ENCODE peak calls at places on chromosomes 3 and 15, in six cellular contexts. One of them, this sample, is unnamed.

GRCh38 chr3:16326724-16327349 is 61.8 kb downstream of the OXNAD1 start:
- DNase-seq in foreskin keratinocyte: no peak
- DNase-seq in heart left ventricle: no peak
- DNase-seq in BJ: no peak
- DNase-seq in psoas muscle: no peak
- DNase-seq in RWPE1: no peak
- DNase-seq in this sample: no peak

GRCh38 chr3:108100906-108101305 is 10.1 kb upstream of the CD47 start:
- DNase-seq in psoas muscle: no peak
- DNase-seq in BJ: no peak
- DNase-seq in foreskin keratinocyte: no peak
- DNase-seq in RWPE1: no peak
- DNase-seq in heart left ventricle: no peak
- DNase-seq in this sample: peak

GRCh38 chr3:100993309-100993708 is at the start of gene ABI3BP:
- DNase-seq in BJ: peak
- DNase-seq in RWPE1: peak
- DNase-seq in heart left ventricle: peak
- DNase-seq in foreskin keratinocyte: peak
- DNase-seq in psoas muscle: peak
- DNase-seq in this sample: peak

GRCh38 chr3:46208167-46208704 is at the start of gene CCR1:
- DNase-seq in foreskin keratinocyte: no peak
- DNase-seq in heart left ventricle: peak
- DNase-seq in BJ: no peak
- DNase-seq in psoas muscle: peak
- DNase-seq in RWPE1: no peak
- DNase-seq in this sample: peak

GRCh38 chr15:25903024-25903581 is 40.0 kb upstream of the ATP10A start:
- DNase-seq in heart left ventricle: no peak
- DNase-seq in RWPE1: no peak
- DNase-seq in foreskin keratinocyte: no peak
- DNase-seq in psoas muscle: peak
- DNase-seq in BJ: no peak
- DNase-seq in this sample: no peak

GRCh38 chr3:31550452-31551251 is 17.9 kb downstream of the STT3B start:
- DNase-seq in foreskin keratinocyte: no peak
- DNase-seq in BJ: no peak
- DNase-seq in RWPE1: no peak
- DNase-seq in heart left ventricle: no peak
- DNase-seq in psoas muscle: no peak
- DNase-seq in this sample: peak

GRCh38 chr3:171116365-171116764 is 89.8 kb upstream of the SLC2A2 start:
- DNase-seq in RWPE1: peak
- DNase-seq in foreskin keratinocyte: peak
- DNase-seq in psoas muscle: no peak
- DNase-seq in heart left ventricle: no peak
- DNase-seq in BJ: no peak
- DNase-seq in this sample: no peak

GRCh38 chr3:141402476-141403171 is 34.3 kb downstream of the ZBTB38 start:
- DNase-seq in BJ: no peak
- DNase-seq in heart left ventricle: peak
- DNase-seq in foreskin keratinocyte: no peak
- DNase-seq in psoas muscle: peak
- DNase-seq in RWPE1: peak
- DNase-seq in this sample: peak

GRCh38 chr3:144200004-144200403 is 228.4 kb downstream of the DIPK2A start:
- DNase-seq in BJ: no peak
- DNase-seq in RWPE1: no peak
- DNase-seq in foreskin keratinocyte: no peak
- DNase-seq in psoas muscle: no peak
- DNase-seq in heart left ventricle: no peak
- DNase-seq in this sample: no peak

GRCh38 chr15:63189955-63190691 is 717 bp downstream of the RAB8B start:
- DNase-seq in heart left ventricle: no peak
- DNase-seq in RWPE1: no peak
- DNase-seq in foreskin keratinocyte: no peak
- DNase-seq in psoas muscle: no peak
- DNase-seq in BJ: no peak
- DNase-seq in this sample: no peak

GRCh38 chr15:89794627-89795241 is 18.6 kb downstream of the MESP2 start:
- DNase-seq in heart left ventricle: no peak
- DNase-seq in foreskin keratinocyte: no peak
- DNase-seq in RWPE1: no peak
- DNase-seq in BJ: no peak
- DNase-seq in psoas muscle: no peak
- DNase-seq in this sample: no peak

GRCh38 chr15:70775160-70775559 is 11.8 kb upstream of the UACA start:
- DNase-seq in foreskin keratinocyte: no peak
- DNase-seq in RWPE1: peak
- DNase-seq in BJ: peak
- DNase-seq in heart left ventricle: no peak
- DNase-seq in psoas muscle: no peak
- DNase-seq in this sample: no peak

GRCh38 chr3:46076606-46077005 is 49.3 kb upstream of the XCR1 start:
- DNase-seq in foreskin keratinocyte: no peak
- DNase-seq in heart left ventricle: no peak
- DNase-seq in RWPE1: no peak
- DNase-seq in BJ: no peak
- DNase-seq in psoas muscle: no peak
- DNase-seq in this sample: no peak

GRCh38 chr15:53114960-53115359 is 324.8 kb upstream of the ONECUT1 start:
- DNase-seq in foreskin keratinocyte: no peak
- DNase-seq in RWPE1: no peak
- DNase-seq in psoas muscle: no peak
- DNase-seq in heart left ventricle: no peak
- DNase-seq in BJ: no peak
- DNase-seq in this sample: no peak

GRCh38 chr3:180036678-180037455 is at the start of gene PEX5L:
- DNase-seq in psoas muscle: peak
- DNase-seq in heart left ventricle: peak
- DNase-seq in RWPE1: peak
- DNase-seq in foreskin keratinocyte: no peak
- DNase-seq in BJ: no peak
- DNase-seq in this sample: no peak

GRCh38 chr15:92336588-92336987 is 57.1 kb upstream of the ST8SIA2 start:
- DNase-seq in psoas muscle: no peak
- DNase-seq in foreskin keratinocyte: no peak
- DNase-seq in BJ: no peak
- DNase-seq in RWPE1: no peak
- DNase-seq in heart left ventricle: peak
- DNase-seq in this sample: no peak

GRCh38 chr3:139302084-139302800 is 41.6 kb upstream of the MRPS22 start:
- DNase-seq in foreskin keratinocyte: peak
- DNase-seq in RWPE1: peak
- DNase-seq in psoas muscle: peak
- DNase-seq in BJ: peak
- DNase-seq in heart left ventricle: peak
- DNase-seq in this sample: peak

DNA sequence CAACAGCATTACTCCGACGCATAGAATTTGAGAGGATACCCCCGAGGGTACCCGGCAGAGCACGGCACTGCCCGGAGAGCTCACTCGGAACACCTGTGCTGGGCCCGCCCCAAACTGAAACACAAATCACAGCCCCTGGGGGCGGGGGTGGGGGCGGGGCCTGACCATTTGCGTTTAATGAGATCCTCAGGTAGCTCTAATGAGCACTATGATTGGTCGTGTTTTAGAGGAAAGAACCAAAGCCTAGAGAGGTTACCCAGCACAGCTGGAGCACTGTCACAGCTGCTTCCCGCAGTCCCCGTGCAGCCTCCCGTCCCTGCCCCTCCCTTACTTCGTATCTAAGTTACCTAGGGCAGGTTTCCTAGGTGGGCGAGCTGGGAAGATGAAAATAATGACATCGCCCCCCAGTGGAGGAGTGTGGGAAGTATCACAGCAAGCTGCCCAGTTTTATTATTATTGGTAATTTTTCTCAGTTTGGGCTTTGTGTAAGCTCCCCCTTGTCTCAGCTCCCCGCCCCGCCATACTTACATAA is 187.1 kb downstream of the PDE8A start:
- DNase-seq in heart left ventricle: no peak
- DNase-seq in psoas muscle: no peak
- DNase-seq in foreskin keratinocyte: peak
- DNase-seq in RWPE1: peak
- DNase-seq in BJ: no peak
- DNase-seq in this sample: peak
- TF ChIP-seq CTCF in heart left ventricle: peak
- TF ChIP-seq CTCF in psoas muscle: peak
- TF ChIP-seq CTCF in foreskin keratinocyte: peak
- TF ChIP-seq CTCF in RWPE1: peak
- TF ChIP-seq CTCF in BJ: peak
- TF ChIP-seq CTCF in this sample: peak

GRCh38 chr3:113533534-113533892 is 1.2 kb downstream of the SIDT1 start:
- DNase-seq in RWPE1: no peak
- DNase-seq in heart left ventricle: no peak
- DNase-seq in BJ: no peak
- DNase-seq in foreskin keratinocyte: no peak
- DNase-seq in psoas muscle: no peak
- DNase-seq in this sample: no peak

GRCh38 chr3:113537155-113537554 is 4.8 kb downstream of the SIDT1 start:
- DNase-seq in psoas muscle: no peak
- DNase-seq in foreskin keratinocyte: no peak
- DNase-seq in BJ: no peak
- DNase-seq in RWPE1: no peak
- DNase-seq in heart left ventricle: no peak
- DNase-seq in this sample: no peak

GRCh38 chr3:113536627-113537101 is 4.3 kb downstream of the SIDT1 start:
- DNase-seq in psoas muscle: no peak
- DNase-seq in foreskin keratinocyte: peak
- DNase-seq in RWPE1: peak
- DNase-seq in heart left ventricle: no peak
- DNase-seq in BJ: no peak
- DNase-seq in this sample: peak

GRCh38 chr3:113534365-113534764 is 2.0 kb downstream of the SIDT1 start:
- DNase-seq in RWPE1: no peak
- DNase-seq in BJ: no peak
- DNase-seq in foreskin keratinocyte: no peak
- DNase-seq in psoas muscle: no peak
- DNase-seq in heart left ventricle: no peak
- DNase-seq in this sample: no peak

GRCh38 chr3:113535898-113536297 is 3.5 kb downstream of the SIDT1 start:
- DNase-seq in psoas muscle: no peak
- DNase-seq in RWPE1: no peak
- DNase-seq in BJ: no peak
- DNase-seq in heart left ventricle: no peak
- DNase-seq in foreskin keratinocyte: no peak
- DNase-seq in this sample: no peak
- TF ChIP-seq CTCF in psoas muscle: peak
- TF ChIP-seq CTCF in RWPE1: no peak
- TF ChIP-seq CTCF in BJ: peak
- TF ChIP-seq CTCF in heart left ventricle: no peak
- TF ChIP-seq CTCF in foreskin keratinocyte: peak
- TF ChIP-seq CTCF in this sample: no peak

GRCh38 chr15:64895285-64896065 is 16.2 kb upstream of the ANKDD1A start:
- DNase-seq in foreskin keratinocyte: no peak
- DNase-seq in psoas muscle: no peak
- DNase-seq in heart left ventricle: peak
- DNase-seq in BJ: no peak
- DNase-seq in RWPE1: no peak
- DNase-seq in this sample: no peak
- TF ChIP-seq CTCF in foreskin keratinocyte: peak
- TF ChIP-seq CTCF in psoas muscle: no peak
- TF ChIP-seq CTCF in heart left ventricle: no peak
- TF ChIP-seq CTCF in BJ: no peak
- TF ChIP-seq CTCF in RWPE1: no peak
- TF ChIP-seq CTCF in this sample: no peak

DNA sequence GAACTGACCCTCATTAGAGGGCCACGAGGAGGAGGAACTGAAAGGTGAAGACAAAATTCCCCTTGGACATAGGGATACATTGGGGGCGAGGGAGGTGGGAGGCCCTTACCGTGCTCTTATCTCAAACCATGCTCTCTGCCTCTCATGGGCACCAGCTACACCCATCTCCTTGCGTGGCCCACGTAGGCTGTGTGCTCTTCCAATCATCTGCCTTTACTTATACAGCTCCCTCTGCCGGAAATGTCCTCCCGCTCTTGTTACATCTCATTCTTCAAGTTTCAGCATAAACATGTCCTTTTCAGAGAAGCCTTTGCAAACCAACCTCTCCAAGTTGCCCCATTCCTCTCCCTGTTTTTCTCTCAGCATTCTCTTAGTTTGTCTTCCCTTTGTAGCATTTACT is 307.8 kb upstream of the PROK2 start:
- DNase-seq in heart left ventricle: no peak
- DNase-seq in BJ: no peak
- DNase-seq in RWPE1: no peak
- DNase-seq in psoas muscle: no peak
- DNase-seq in foreskin keratinocyte: no peak
- DNase-seq in this sample: no peak
- TF ChIP-seq CTCF in heart left ventricle: no peak
- TF ChIP-seq CTCF in BJ: no peak
- TF ChIP-seq CTCF in RWPE1: no peak
- TF ChIP-seq CTCF in psoas muscle: no peak
- TF ChIP-seq CTCF in foreskin keratinocyte: no peak
- TF ChIP-seq CTCF in this sample: no peak